ENCODE peak calls at places on chromosomes 16 and 17, in eight cellular contexts. O is activated CD8-positive, alpha-beta memory T cell treated with anti-CD3 and anti-CD28 coated beads for 4 hours; K is HFFc6; F is mucosa of gallbladder; B is tibial nerve; X is neuronal stem cell; D is amniotic stem cell; Q is activated CD4-positive, alpha-beta T cell treated with anti-CD3 and anti-CD28 coated beads, Interleukin-2, amount 50 U/mL, for 24 hours. S is an unnamed sample.

GRCh38 chr17:81599719-81600486 is 37.0 kb downstream of the NPLOC4 start:
- DNase-seq in O (no peak), K (peak; percentile 63), F (no peak), B (no peak), X (no peak), D (peak; percentile 21), Q (no peak), S (no peak)

GRCh38 chr17:29150191-29150590 is 30.0 kb downstream of the MYO18A start:
- DNase-seq in O (no peak), K (no peak), F (no peak), B (no peak), X (no peak), D (no peak), Q (no peak), S (peak; percentile 22)

GRCh38 chr17:5123343-5124124 is 7.7 kb downstream of the USP6 start:
- DNase-seq in O (no peak), K (no peak), F (no peak), B (no peak), X (no peak), D (no peak), Q (no peak), S (no peak)

GRCh38 chr17:35809855-35810461 is 674 bp downstream of the TAF15 start:
- DNase-seq in O (no peak), K (no peak), F (no peak), B (no peak), X (no peak), D (no peak), Q (peak; percentile 41), S (no peak)

GRCh38 chr17:42832934-42833770 is at the start of gene PSME3:
- DNase-seq in O (peak; percentile 82), K (peak; percentile 85), F (peak; percentile 91), B (peak; percentile 80), X (peak; percentile 85), D (peak; percentile 88), Q (peak; percentile 87), S (peak; percentile 91)

GRCh38 chr17:77096570-77097214 is 44.1 kb upstream of the SEC14L1 start:
- DNase-seq in O (no peak), K (peak; percentile 52), F (no peak), B (peak; percentile 36), X (no peak), D (no peak), Q (no peak), S (peak; percentile 72)

GRCh38 chr17:67211742-67212141 is 33.3 kb downstream of the HELZ start:
- DNase-seq in O (no peak), K (no peak), F (no peak), B (no peak), X (no peak), D (no peak), Q (no peak), S (no peak)

GRCh38 chr16:17488506-17488905 is 17.7 kb upstream of the XYLT1 start:
- DNase-seq in O (no peak), K (no peak), F (no peak), B (no peak), X (no peak), D (no peak), Q (no peak), S (no peak)

GRCh38 chr17:43540821-43541674 is 5.1 kb downstream of the ETV4 start:
- DNase-seq in O (no peak), K (no peak), F (no peak), B (no peak), X (no peak), D (no peak), Q (no peak), S (no peak)

GRCh38 chr17:36149296-36149820 is 27.1 kb downstream of the TBC1D3B start:
- DNase-seq in O (no peak), K (peak; percentile 32), F (peak; percentile 19), B (peak; percentile 56), X (no peak), D (no peak), Q (no peak), S (no peak)

GRCh38 chr16:265711-266110 is 10.0 kb downstream of the RGS11 start:
- DNase-seq in O (no peak), K (no peak), F (no peak), B (no peak), X (no peak), D (no peak), Q (no peak), S (no peak)

GRCh38 chr16:2465653-2466415 is 5.3 kb upstream of the NTN3 start:
- DNase-seq in O (no peak), K (no peak), F (no peak), B (no peak), X (no peak), D (no peak), Q (no peak), S (peak; percentile 46)

GRCh38 chr17:81340606-81341346 is 45.7 kb upstream of the SLC38A10 start:
- DNase-seq in O (no peak), K (no peak), F (no peak), B (no peak), X (no peak), D (no peak), Q (no peak), S (no peak)

GRCh38 chr16:87027056-87027616 is 290.1 kb downstream of the C16orf95 start:
- DNase-seq in O (no peak), K (no peak), F (no peak), B (no peak), X (no peak), D (no peak), Q (no peak), S (no peak)

S was measured in OCI-LY7.